ENCODE peak calls at places on chromosomes 12 and 14, in seven cellular contexts. One of them, this sample, is unnamed.

GRCh38 chr14:95519699-95520098 is 3.2 kb upstream of the SYNE3 start:
- DNase-seq in A172: peak; percentile 69
- DNase-seq in T-cell: peak; percentile 50
- DNase-seq in CD8-positive, alpha-beta memory T cell: peak; percentile 46
- DNase-seq in posterior cingulate gyrus: peak; percentile 65
- DNase-seq in MCF 10A: peak; percentile 92
- DNase-seq in kidney: peak; percentile 80
- DNase-seq in this sample: no peak

GRCh38 chr14:92733007-92733406 is 15.4 kb downstream of the LGMN start:
- DNase-seq in A172: no peak
- DNase-seq in T-cell: no peak
- DNase-seq in CD8-positive, alpha-beta memory T cell: no peak
- DNase-seq in posterior cingulate gyrus: no peak
- DNase-seq in MCF 10A: no peak
- DNase-seq in kidney: no peak
- DNase-seq in this sample: no peak

GRCh38 chr12:79689477-79690155 is 1.1 kb downstream of the PAWR start:
- DNase-seq in A172: peak; percentile 45
- DNase-seq in T-cell: no peak
- DNase-seq in CD8-positive, alpha-beta memory T cell: no peak
- DNase-seq in posterior cingulate gyrus: no peak
- DNase-seq in MCF 10A: peak; percentile 79
- DNase-seq in kidney: peak; percentile 80
- DNase-seq in this sample: no peak

GRCh38 chr12:28606967-28607557 is 416.8 kb downstream of the CCDC91 start:
- DNase-seq in A172: no peak
- DNase-seq in T-cell: no peak
- DNase-seq in CD8-positive, alpha-beta memory T cell: no peak
- DNase-seq in posterior cingulate gyrus: no peak
- DNase-seq in MCF 10A: no peak
- DNase-seq in kidney: no peak
- DNase-seq in this sample: no peak

GRCh38 chr12:1932264-1932777 is 13.9 kb upstream of the CACNA2D4 start:
- DNase-seq in A172: no peak
- DNase-seq in T-cell: no peak
- DNase-seq in CD8-positive, alpha-beta memory T cell: no peak
- DNase-seq in posterior cingulate gyrus: no peak
- DNase-seq in MCF 10A: no peak
- DNase-seq in kidney: no peak
- DNase-seq in this sample: no peak

GRCh38 chr12:124428136-124428791 is 133.4 kb downstream of the RFLNA start:
- DNase-seq in A172: peak; percentile 62
- DNase-seq in T-cell: no peak
- DNase-seq in CD8-positive, alpha-beta memory T cell: no peak
- DNase-seq in posterior cingulate gyrus: peak; percentile 86
- DNase-seq in MCF 10A: no peak
- DNase-seq in kidney: no peak
- DNase-seq in this sample: no peak

GRCh38 chr14:36315159-36315853 is 5.1 kb downstream of the MBIP start:
- DNase-seq in A172: no peak
- DNase-seq in T-cell: no peak
- DNase-seq in CD8-positive, alpha-beta memory T cell: no peak
- DNase-seq in posterior cingulate gyrus: no peak
- DNase-seq in MCF 10A: no peak
- DNase-seq in kidney: no peak
- DNase-seq in this sample: no peak

GRCh38 chr14:34012978-34013713 is 62.3 kb upstream of the EGLN3 start:
- DNase-seq in A172: no peak
- DNase-seq in T-cell: no peak
- DNase-seq in CD8-positive, alpha-beta memory T cell: no peak
- DNase-seq in posterior cingulate gyrus: no peak
- DNase-seq in MCF 10A: no peak
- DNase-seq in kidney: no peak
- DNase-seq in this sample: no peak

GRCh38 chr12:28110329-28110728 is 79.9 kb upstream of the CCDC91 start:
- DNase-seq in A172: no peak
- DNase-seq in T-cell: no peak
- DNase-seq in CD8-positive, alpha-beta memory T cell: no peak
- DNase-seq in posterior cingulate gyrus: no peak
- DNase-seq in MCF 10A: no peak
- DNase-seq in kidney: no peak
- DNase-seq in this sample: no peak

GRCh38 chr12:57370696-57371095 is 60.1 kb downstream of the R3HDM2 start:
- DNase-seq in A172: no peak
- DNase-seq in T-cell: no peak
- DNase-seq in CD8-positive, alpha-beta memory T cell: no peak
- DNase-seq in posterior cingulate gyrus: no peak
- DNase-seq in MCF 10A: no peak
- DNase-seq in kidney: no peak
- DNase-seq in this sample: no peak

GRCh38 chr14:106037380-106037779 is 511.0 kb downstream of the TMEM121 start:
- DNase-seq in A172: no peak
- DNase-seq in T-cell: no peak
- DNase-seq in CD8-positive, alpha-beta memory T cell: no peak
- DNase-seq in posterior cingulate gyrus: no peak
- DNase-seq in MCF 10A: peak; percentile 15
- DNase-seq in kidney: no peak
- DNase-seq in this sample: no peak

GRCh38 chr14:24146622-24146977 is 190 bp upstream of the PSME2 start:
- DNase-seq in A172: peak; percentile 90
- DNase-seq in T-cell: peak; percentile 73
- DNase-seq in CD8-positive, alpha-beta memory T cell: peak; percentile 85
- DNase-seq in posterior cingulate gyrus: peak; percentile 88
- DNase-seq in MCF 10A: peak; percentile 98
- DNase-seq in kidney: peak; percentile 99
- DNase-seq in this sample: peak; percentile 79

GRCh38 chr14:29584992-29585391 is 342.7 kb downstream of the PRKD1 start:
- DNase-seq in A172: no peak
- DNase-seq in T-cell: no peak
- DNase-seq in CD8-positive, alpha-beta memory T cell: no peak
- DNase-seq in posterior cingulate gyrus: peak; percentile 64
- DNase-seq in MCF 10A: peak; percentile 70
- DNase-seq in kidney: peak; percentile 88
- DNase-seq in this sample: no peak

GRCh38 chr12:77256924-77257323 is 191.6 kb upstream of the E2F7 start:
- DNase-seq in A172: no peak
- DNase-seq in T-cell: no peak
- DNase-seq in CD8-positive, alpha-beta memory T cell: no peak
- DNase-seq in posterior cingulate gyrus: no peak
- DNase-seq in MCF 10A: no peak
- DNase-seq in kidney: no peak
- DNase-seq in this sample: no peak

GRCh38 chr12:113852695-113853490 is 113.2 kb downstream of the RBM19 start:
- DNase-seq in A172: no peak
- DNase-seq in T-cell: no peak
- DNase-seq in CD8-positive, alpha-beta memory T cell: no peak
- DNase-seq in posterior cingulate gyrus: peak; percentile 15
- DNase-seq in MCF 10A: no peak
- DNase-seq in kidney: no peak
- DNase-seq in this sample: no peak